ENCODE peak calls at places on chromosomes 16 and 17, in four cellular contexts. X is colonic mucosa; B is naive thymus-derived CD4-positive, alpha-beta T cell; D is LNCaP clone FGC. H is an unnamed sample.

GRCh38 chr16:9525037-9525436 is 433.6 kb downstream of the HAPSTR1 start:
- DNase-seq in X (no peak), B (no peak), D (no peak), H (no peak)

GRCh38 chr17:29581583-29582253 is 7.7 kb downstream of the GIT1 start:
- DNase-seq in X (no peak), B (no peak), D (no peak), H (no peak)

GRCh38 chr17:6523330-6523729 is 33.0 kb downstream of the PITPNM3 start:
- DNase-seq in X (no peak), B (no peak), D (no peak), H (no peak)

GRCh38 chr16:85750827-85751641 is at the start of gene C16orf74:
- DNase-seq in X (peak), B (no peak), D (no peak), H (no peak)

GRCh38 chr16:82329504-82330192 is 159.6 kb upstream of the MPHOSPH6 start:
- DNase-seq in X (no peak), B (no peak), D (peak), H (no peak)

GRCh38 chr16:1613240-1613639 is 1.1 kb downstream of the CRAMP1 start:
- DNase-seq in X (peak), B (peak), D (no peak), H (no peak)

GRCh38 chr17:36583787-36584186 is 7.9 kb upstream of the DHRS11 start:
- DNase-seq in X (no peak), B (no peak), D (no peak), H (no peak)

GRCh38 chr16:56357291-56357764 is 68.0 kb downstream of the AMFR start:
- DNase-seq in X (no peak), B (no peak), D (no peak), H (no peak)

GRCh38 chr17:20217677-20218076 is 208.5 kb downstream of the SPECC1 start:
- DNase-seq in X (no peak), B (no peak), D (no peak), H (no peak)

GRCh38 chr17:3981455-3981854 is 17.2 kb upstream of the ATP2A3 start:
- DNase-seq in X (no peak), B (no peak), D (no peak), H (no peak)

GRCh38 chr16:69881141-69881540 is 70.0 kb upstream of the CLEC18A start:
- DNase-seq in X (no peak), B (no peak), D (no peak), H (no peak)

GRCh38 chr16:66924527-66925321 is 611 bp downstream of the RRAD start:
- DNase-seq in X (peak), B (peak), D (no peak), H (peak)

GRCh38 chr17:47076171-47076570 is 97.1 kb upstream of the RPRML start:
- DNase-seq in X (no peak), B (no peak), D (no peak), H (no peak)

GRCh38 chr16:1093284-1094123 is 2.5 kb downstream of the C1QTNF8 start:
- DNase-seq in X (no peak), B (no peak), D (no peak), H (no peak)

GRCh38 chr16:66322174-66322573 is 44.3 kb upstream of the CDH5 start:
- DNase-seq in X (no peak), B (no peak), D (no peak), H (no peak)

GRCh38 chr16:72986011-72986410 is 61.9 kb downstream of the ZFHX3 start:
- DNase-seq in X (no peak), B (no peak), D (no peak), H (peak)

GRCh38 chr16:10895053-10895946 is 18.3 kb downstream of the CIITA start:
- DNase-seq in X (peak), B (peak), D (no peak), H (no peak)

GRCh38 chr16:24822542-24822941 is 23.2 kb upstream of the SLC5A11 start:
- DNase-seq in X (no peak), B (no peak), D (no peak), H (no peak)

GRCh38 chr17:34173221-34173620 is 81.9 kb upstream of the CCL2 start:
- DNase-seq in X (no peak), B (no peak), D (no peak), H (no peak)

GRCh38 chr16:31701734-31702133 is 171.9 kb upstream of the ZNF267 start:
- DNase-seq in X (no peak), B (no peak), D (no peak), H (no peak)

GRCh38 chr16:50449800-50450199 is 81.0 kb upstream of the BRD7 start:
- DNase-seq in X (no peak), B (no peak), D (no peak), H (peak)

GRCh38 chr17:61353211-61353610 is 46.4 kb upstream of the TBX2 start:
- DNase-seq in X (no peak), B (no peak), D (no peak), H (no peak)

GRCh38 chr16:2664522-2665096 is 17.7 kb upstream of the KCTD5 start:
- DNase-seq in X (no peak), B (no peak), D (peak), H (no peak)

DNA sequence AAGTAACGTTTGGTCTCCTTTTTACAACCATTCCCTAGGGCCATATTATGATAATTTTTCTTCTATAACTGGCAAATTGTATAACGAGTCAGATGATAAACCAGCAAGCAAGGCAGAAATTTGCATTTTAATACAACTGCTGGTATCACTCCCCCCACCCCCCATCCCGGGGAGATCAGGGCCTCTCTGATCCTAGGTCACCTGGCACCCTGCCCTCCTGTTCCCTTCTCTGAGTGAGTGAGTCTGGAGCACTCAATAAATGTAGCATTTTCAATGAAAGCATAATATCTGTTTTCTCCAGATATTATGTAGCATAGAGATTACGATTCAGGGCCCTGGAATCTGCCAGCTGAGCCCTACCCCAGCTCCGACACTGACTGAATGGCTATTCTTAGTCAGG is 204.2 kb upstream of the RPL38 start:
- DNase-seq in X (no peak), B (no peak), D (no peak), H (no peak)
- H3K4me3 ChIP-seq in X (no peak), B (no peak), D (no peak), H (no peak)

GRCh38 chr16:75293746-75294145 is 42.3 kb upstream of the BCAR1 start:
- DNase-seq in X (no peak), B (no peak), D (no peak), H (no peak)
- H3K4me3 ChIP-seq in X (no peak), B (no peak), D (no peak), H (no peak)

GRCh38 chr17:40320771-40321501 is 12.0 kb downstream of the RARA start:
- DNase-seq in X (peak), B (no peak), D (no peak), H (peak)
- H3K4me3 ChIP-seq in X (peak), B (peak), D (no peak), H (peak)

GRCh38 chr17:79993390-79994221 is 42.1 kb downstream of the TBC1D16 start:
- DNase-seq in X (peak), B (no peak), D (peak), H (peak)
- H3K4me3 ChIP-seq in X (no peak), B (no peak), D (no peak), H (no peak)

GRCh38 chr17:49963277-49963625 is 5.7 kb upstream of the DLX4 start:
- DNase-seq in X (no peak), B (no peak), D (no peak), H (no peak)
- H3K4me3 ChIP-seq in X (no peak), B (no peak), D (no peak), H (no peak)

DNA sequence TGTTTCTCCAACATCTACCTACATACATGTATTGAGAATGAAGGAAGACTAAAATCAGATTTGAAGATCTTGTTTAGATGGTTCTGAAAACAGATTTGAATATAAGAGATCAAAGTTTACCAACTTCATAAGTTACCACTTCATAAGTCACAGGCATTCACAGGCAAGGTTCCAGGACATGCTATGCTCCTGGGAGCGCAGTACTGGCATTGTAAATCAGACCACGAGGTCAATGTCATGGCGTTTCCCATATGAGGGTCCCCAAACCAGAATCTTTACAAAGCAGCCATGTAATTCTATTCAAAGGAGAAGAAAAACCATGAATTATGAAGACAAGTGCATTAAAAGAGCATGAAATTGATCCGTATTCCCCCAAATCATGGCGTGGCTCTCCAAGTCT is 3.0 kb downstream of the CDH11 start:
- DNase-seq in X (no peak), B (no peak), D (no peak), H (no peak)
- H3K4me3 ChIP-seq in X (no peak), B (no peak), D (no peak), H (no peak)

DNA sequence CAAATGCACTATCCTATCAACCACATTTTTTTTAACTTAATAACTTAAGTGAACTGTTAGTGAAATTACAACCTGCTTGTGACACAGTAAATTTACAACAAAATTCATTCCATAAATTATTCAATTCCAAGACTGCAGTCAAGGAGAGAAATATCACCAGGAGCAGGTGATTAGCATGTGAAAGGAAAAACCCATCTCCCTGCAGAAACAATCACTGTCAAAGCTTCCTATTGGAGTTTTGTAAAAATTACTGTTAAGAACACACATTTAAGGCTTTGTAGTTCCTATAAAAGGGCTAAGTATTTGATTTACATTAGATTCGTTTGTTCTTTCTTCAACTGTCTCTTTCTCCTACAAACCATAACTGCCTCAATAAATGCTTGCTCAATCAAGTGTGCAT is 195.2 kb upstream of the PSMD7 start:
- DNase-seq in X (no peak), B (no peak), D (no peak), H (no peak)
- H3K4me3 ChIP-seq in X (no peak), B (no peak), D (no peak), H (no peak)

H was measured in tibial artery.